ENCODE peak calls at places on chromosomes 11 and 22, in ten cellular contexts. B is RWPE1; N is activated naive CD8-positive, alpha-beta T cell treated with anti-CD3 and anti-CD28 coated beads, Interleukin-2, amount 50 U/mL, for 24 hours; C is activated CD4-positive, alpha-beta T cell treated with anti-CD3 and anti-CD28 coated beads for 48 hours; Q is endothelial cell; W is stimulated activated CD4-positive, alpha-beta T cell treated with anti-CD3 and anti-CD28 coated beads, Interleukin-15, amount 100 ng/mL, for 48 hours; A is AML-193; V is progenitor cell of endocrine pancreas; Y is anterior cingulate cortex; O is Daoy. U is an unnamed sample.
A peak's percentile ranks its signal among the peaks of the same experiment; 100 is the strongest.

GRCh38 chr22:36331306-36331911 is 56.4 kb downstream of the MYH9 start:
- DNase-seq in W (peak; percentile 78), V (no peak), N (peak; percentile 79), O (peak; percentile 98), C (peak; percentile 88), Y (peak; percentile 43), Q (peak; percentile 52), B (peak; percentile 76), A (peak; percentile 77), U (peak; percentile 90)

GRCh38 chr22:30202531-30203006 is 44.0 kb downstream of the LIF start:
- DNase-seq in A (no peak), B (no peak), Q (no peak), V (no peak), C (no peak), Y (no peak), W (no peak), O (peak; percentile 73), N (no peak), U (no peak)

GRCh38 chr11:833114-833791 is 501 bp downstream of the CD151 start:
- DNase-seq in B (no peak), W (no peak), O (peak; percentile 72), Q (peak; percentile 45), A (peak; percentile 30), N (peak; percentile 60), Y (no peak), V (peak; percentile 44), C (peak; percentile 49), U (no peak)

GRCh38 chr11:57476883-57477506 is 16.7 kb downstream of the RTN4RL2 start:
- DNase-seq in O (peak; percentile 67), Q (peak; percentile 47), C (peak; percentile 39), Y (no peak), V (no peak), W (no peak), A (peak; percentile 63), B (peak; percentile 63), N (peak; percentile 53), U (no peak)

GRCh38 chr11:112634551-112634950 is 326.7 kb upstream of the NCAM1 start:
- DNase-seq in C (no peak), V (no peak), W (no peak), B (no peak), O (no peak), A (no peak), Y (no peak), Q (no peak), N (no peak), U (no peak)

GRCh38 chr22:17434856-17435255 is 65.6 kb downstream of the CECR2 start:
- DNase-seq in W (no peak), N (no peak), A (no peak), V (no peak), O (peak; percentile 51), B (no peak), Y (no peak), C (no peak), Q (no peak), U (no peak)

GRCh38 chr11:13487661-13488030 is 8.2 kb downstream of the PTH start:
- DNase-seq in Y (no peak), W (no peak), C (peak; percentile 16), B (no peak), N (no peak), A (peak; percentile 46), V (no peak), Q (no peak), O (peak; percentile 49), U (peak; percentile 51)

GRCh38 chr11:2293396-2294339 is 8.1 kb downstream of the C11orf21 start:
- DNase-seq in Y (no peak), C (peak; percentile 4), V (no peak), Q (peak; percentile 4), A (no peak), O (no peak), N (peak; percentile 2), W (no peak), B (no peak), U (no peak)

GRCh38 chr22:20020533-20021195 is at the start of gene TANGO2:
- DNase-seq in B (peak; percentile 96), O (peak; percentile 95), V (peak; percentile 92), Y (peak; percentile 87), N (peak; percentile 95), Q (peak; percentile 96), W (peak; percentile 91), C (peak; percentile 94), A (peak; percentile 90), U (peak; percentile 94)

GRCh38 chr11:130407978-130408377 is 20.4 kb downstream of the ADAMTS8 start:
- DNase-seq in C (no peak), Y (no peak), O (peak; percentile 88), V (no peak), N (no peak), B (peak; percentile 91), A (no peak), W (no peak), Q (no peak), U (no peak)

U was measured in CD8-positive, alpha-beta memory T cell.